ENCODE peak calls at places on chromosome 18, in four cellular contexts. F is GM06990; X is effector memory CD4-positive, alpha-beta T cell; S is GM23248. H is an unnamed sample. For H3K27me3, the result is how much of the 10 kb centered on the place peaks cover.

GRCh38 chr18:55577812-55578539 is 10.0 kb downstream of the TCF4 start:
- DNase-seq in X (no peak), S (no peak), F (no peak), H (no peak)

GRCh38 chr18:68623342-68623741 is 91.6 kb downstream of the TMX3 start:
- DNase-seq in S (peak), X (no peak), F (no peak), H (no peak)

GRCh38 chr18:76374330-76375281 is 120.4 kb downstream of the ZNF516 start:
- DNase-seq in S (no peak), F (peak), X (no peak), H (no peak)

GRCh38 chr18:59423251-59423650 is 64.2 kb upstream of the LMAN1 start:
- DNase-seq in S (no peak), F (no peak), X (no peak), H (no peak)

GRCh38 chr18:30819619-30820018 is 222.9 kb downstream of the DSC3 start:
- DNase-seq in S (no peak), X (no peak), F (no peak), H (no peak)

GRCh38 chr18:12334280-12335262 is 26.5 kb downstream of the TUBB6 start:
- DNase-seq in S (no peak), F (no peak), X (no peak), H (no peak)

GRCh38 chr18:77068321-77068841 is 64.2 kb downstream of the MBP start:
- DNase-seq in S (peak), X (peak), F (peak), H (no peak)

GRCh38 chr18:35635171-35635570 is 53.6 kb downstream of the GALNT1 start:
- DNase-seq in F (no peak), S (peak), X (no peak), H (no peak)

GRCh38 chr18:3985664-3986063 is 469.4 kb downstream of the DLGAP1 start:
- DNase-seq in S (peak), F (no peak), X (no peak), H (no peak)

GRCh38 chr18:67771271-67771670 is 254.8 kb upstream of the DSEL start:
- DNase-seq in F (no peak), X (no peak), S (peak), H (no peak)

GRCh38 chr18:52657063-52657462 is 317.1 kb downstream of the DCC start:
- DNase-seq in X (no peak), S (no peak), F (no peak), H (no peak)

GRCh38 chr18:12904012-12904516 is 20.0 kb upstream of the PTPN2 start:
- DNase-seq in S (no peak), F (no peak), X (peak), H (no peak)

GRCh38 chr18:53745228-53745967 is 479.1 kb downstream of the MBD2 start:
- DNase-seq in F (no peak), X (no peak), S (peak), H (no peak)

GRCh38 chr18:58761241-58761969 is 90.1 kb downstream of the MALT1 start:
- DNase-seq in X (no peak), S (no peak), F (no peak), H (no peak)

GRCh38 chr18:26438980-26439379 is 109.4 kb downstream of the KCTD1 start:
- DNase-seq in X (no peak), F (no peak), S (no peak), H (no peak)

GRCh38 chr18:60978338-60978737 is 354.9 kb upstream of the CDH20 start:
- DNase-seq in X (no peak), S (peak), F (no peak), H (no peak)

GRCh38 chr18:59055345-59056032 is 84.2 kb upstream of the SEC11C start:
- DNase-seq in S (no peak), X (no peak), F (no peak), H (no peak)

GRCh38 chr18:50662775-50663383 is 103.0 kb downstream of the MAPK4 start:
- DNase-seq in X (no peak), F (no peak), S (no peak), H (no peak)

GRCh38 chr18:75482880-75483279 is 55.4 kb upstream of the SMIM21 start:
- DNase-seq in S (no peak), F (no peak), X (no peak), H (no peak)

GRCh38 chr18:27709344-27709743 is 467.6 kb downstream of the CDH2 start:
- DNase-seq in S (no peak), X (no peak), F (no peak), H (no peak)

GRCh38 chr18:24659837-24660720 is 199.6 kb downstream of the HRH4 start:
- DNase-seq in X (no peak), F (peak), S (peak), H (no peak)

GRCh38 chr18:75041586-75041985 is 167.4 kb downstream of the PTGR3 start:
- DNase-seq in X (no peak), F (no peak), S (peak), H (no peak)

GRCh38 chr18:78612801-78613200 is 366.8 kb upstream of the SALL3 start:
- DNase-seq in F (no peak), S (no peak), X (no peak), H (no peak)

GRCh38 chr18:22348521-22349316 is 69.0 kb downstream of the CTAGE1 start:
- DNase-seq in F (no peak), X (no peak), S (peak), H (no peak)

GRCh38 chr18:46761054-46761769 is 4.4 kb upstream of the ST8SIA5 start:
- DNase-seq in F (no peak), X (no peak), S (no peak), H (no peak)

GRCh38 chr18:53909668-53910067 is 314.8 kb downstream of the MBD2 start:
- DNase-seq in X (no peak), F (no peak), S (peak), H (no peak)

GRCh38 chr18:32048507-32049091 is 30.0 kb downstream of the RNF125 start:
- DNase-seq in F (peak), S (peak), X (no peak), H (no peak)

GRCh38 chr18:34704823-34705222 is 5.3 kb upstream of the DTNA start:
- DNase-seq in F (no peak), S (no peak), X (no peak), H (no peak)

GRCh38 chr18:73880387-73880786 is 267.2 kb downstream of the FBXO15 start:
- DNase-seq in X (no peak), S (no peak), F (no peak), H (no peak)

GRCh38 chr18:35854095-35854494 is 118.4 kb upstream of the RMP24 start:
- DNase-seq in F (no peak), S (no peak), X (no peak), H (no peak)

GRCh38 chr18:23689031-23689615 is at the start of gene LAMA3:
- DNase-seq in X (no peak), F (peak), S (peak), H (no peak)

GRCh38 chr18:77123313-77124231 is 9.0 kb downstream of the MBP start:
- DNase-seq in F (no peak), S (no peak), X (no peak), H (no peak)

GRCh38 chr18:58993260-58993659 is 128.6 kb downstream of the ZNF532 start:
- DNase-seq in F (no peak), X (no peak), S (peak), H (no peak)

GRCh38 chr18:49726564-49726963 is 86.8 kb downstream of the ACAA2 start:
- DNase-seq in F (no peak), X (no peak), S (no peak), H (no peak)

GRCh38 chr18:2883137-2883671 is 36.4 kb downstream of the EMILIN2 start:
- DNase-seq in S (peak), X (no peak), F (peak), H (no peak)

GRCh38 chr18:63150942-63151421 is 168.6 kb downstream of the BCL2 start:
- DNase-seq in S (no peak), X (no peak), F (peak), H (no peak)

GRCh38 chr18:63150326-63150725 is 169.2 kb downstream of the BCL2 start:
- DNase-seq in S (no peak), X (no peak), F (no peak), H (no peak)

GRCh38 chr18:63147973-63148372 is 171.6 kb downstream of the BCL2 start:
- DNase-seq in F (no peak), X (no peak), S (peak), H (no peak)

GRCh38 chr18:63148449-63149199 is 170.9 kb downstream of the BCL2 start:
- DNase-seq in X (no peak), S (peak), F (no peak), H (no peak)

GRCh38 chr18:63149200-63149587 is 170.4 kb downstream of the BCL2 start:
- DNase-seq in F (no peak), X (no peak), S (no peak), H (no peak)
- H3K27me3 ChIP-seq in F (under half), X (under half), S (under half), H (under half)

DNA sequence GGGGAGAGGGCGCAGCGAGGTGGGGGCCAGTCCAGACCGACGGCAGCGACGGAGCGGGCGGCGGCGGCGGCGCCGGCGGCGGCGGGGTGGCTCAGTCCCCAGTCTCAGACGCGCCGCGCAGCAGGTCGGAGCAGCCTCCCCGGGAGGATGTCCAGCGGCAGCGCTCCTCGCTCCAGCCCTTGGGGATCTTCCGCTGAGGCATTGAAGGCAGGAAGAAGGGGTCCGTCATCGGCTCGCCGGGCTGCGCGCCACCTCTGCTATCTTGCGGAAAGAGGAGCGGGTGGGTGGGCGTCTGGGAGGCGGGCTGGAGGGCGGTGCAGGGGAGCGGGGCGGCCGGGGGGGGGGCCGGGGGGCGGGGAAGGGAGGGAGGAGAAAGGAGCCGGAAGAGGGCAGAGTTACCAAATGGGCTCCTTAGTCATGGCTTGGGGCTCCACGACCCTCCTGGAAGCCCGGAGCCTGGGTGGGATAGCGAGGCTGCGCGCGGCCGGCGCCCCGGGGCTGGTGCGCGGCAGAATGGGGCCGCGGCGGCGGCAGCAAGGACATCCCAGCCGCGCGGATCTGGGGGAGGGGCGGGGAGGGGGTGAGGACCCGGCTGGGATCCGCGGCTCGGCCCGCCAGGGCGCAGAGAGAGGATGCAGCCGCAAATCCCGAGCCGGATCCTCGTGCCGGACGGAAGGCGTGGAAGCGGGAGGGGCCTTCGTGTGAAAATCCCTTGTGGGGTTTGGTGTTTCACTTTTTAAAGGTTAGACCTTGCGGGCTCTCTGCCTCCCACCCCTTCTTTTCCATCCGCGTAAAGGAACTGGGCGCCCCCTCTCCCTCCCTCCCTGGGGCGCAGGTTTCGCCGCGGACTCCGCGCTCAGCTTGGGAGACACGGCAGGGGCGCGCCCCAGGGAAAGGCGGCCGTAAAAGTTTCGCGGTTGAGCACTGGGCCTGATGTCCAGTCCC is at the start of gene NETO1:
- DNase-seq in F (no peak), X (no peak), S (no peak), H (no peak)
- H3K27me3 ChIP-seq in F (under half), X (under half), S (under half), H (under half)

GRCh38 chr18:57443716-57444115 is 8.5 kb downstream of the ONECUT2 start:
- DNase-seq in F (no peak), S (no peak), X (no peak), H (no peak)
- H3K27me3 ChIP-seq in F (under half), S (half or more), X (under half), H (under half)

GRCh38 chr18:45590060-45590537 is 25.2 kb upstream of the SLC14A2 start:
- DNase-seq in S (peak), X (no peak), F (no peak), H (no peak)
- H3K27me3 ChIP-seq in S (under half), X (under half), F (under half), H (under half)

H was measured in esophagus squamous epithelium.